ENCODE peak calls at places on chromosome 1, in nine cellular contexts. Q is kidney epithelial cell, A is IMR-90, W is EL, K is fibroblast of the aortic adventitia, I is endodermal cell, F is T47D, H is AG20443, O is dermis microvascular lymphatic vessel endothelial cell. G is an unnamed sample.

GRCh38 chr1:82775402-82776000 is 974.8 kb downstream of the ADGRL2 start:
- DNase-seq in K (peak), O (peak), H (peak), F (peak), Q (no peak), W (peak), A (no peak), I (peak), G (peak)

GRCh38 chr1:103949714-103950113 is 200.0 kb downstream of the AMY1C start:
- DNase-seq in O (no peak), A (no peak), F (no peak), Q (no peak), H (no peak), W (no peak), I (no peak), K (no peak), G (no peak)

GRCh38 chr1:165152109-165152508 is 204.4 kb downstream of the LMX1A start:
- DNase-seq in W (no peak), I (no peak), Q (no peak), O (no peak), A (no peak), K (no peak), H (no peak), F (no peak), G (no peak)

GRCh38 chr1:65147424-65148177 is 402 bp upstream of the AK4 start:
- DNase-seq in F (peak), O (peak), A (no peak), Q (no peak), W (peak), K (no peak), H (peak), I (peak), G (no peak)

GRCh38 chr1:215082532-215083407 is at the start of gene KCNK2:
- DNase-seq in Q (no peak), I (peak), W (peak), H (peak), K (peak), O (no peak), A (peak), F (peak), G (no peak)

GRCh38 chr1:167722152-167722869 is 529 bp downstream of the MPZL1 start:
- DNase-seq in W (peak), K (peak), H (peak), A (peak), O (peak), I (peak), Q (no peak), F (peak), G (peak)

GRCh38 chr1:17075470-17076255 is 21.8 kb upstream of the SDHB start:
- DNase-seq in I (peak), O (peak), W (peak), Q (no peak), K (no peak), H (peak), F (no peak), A (no peak), G (no peak)

GRCh38 chr1:48196168-48196716 is 26.3 kb upstream of the SLC5A9 start:
- DNase-seq in Q (no peak), O (no peak), K (no peak), F (no peak), I (no peak), H (no peak), W (no peak), A (no peak), G (no peak)

GRCh38 chr1:29628190-29628589 is 391.9 kb downstream of the PTPRU start:
- DNase-seq in H (no peak), F (no peak), W (no peak), I (peak), O (no peak), A (no peak), Q (no peak), K (no peak), G (no peak)

GRCh38 chr1:183097438-183098051 is 74.3 kb downstream of the LAMC1 start:
- DNase-seq in I (no peak), H (peak), A (peak), O (no peak), W (peak), Q (no peak), F (no peak), K (peak), G (no peak)

GRCh38 chr1:24929091-24929875 is 793 bp downstream of the RUNX3 start:
- DNase-seq in H (peak), A (no peak), I (peak), K (no peak), W (peak), F (no peak), Q (no peak), O (peak), G (no peak)

GRCh38 chr1:234342749-234343148 is 30.5 kb upstream of the COA6 start:
- DNase-seq in K (no peak), A (no peak), O (no peak), Q (no peak), H (no peak), W (no peak), F (no peak), I (no peak), G (no peak)

GRCh38 chr1:22625262-22625925 is 11.0 kb upstream of the C1QA start:
- DNase-seq in O (peak), Q (no peak), K (peak), A (no peak), W (peak), H (no peak), I (peak), F (no peak), G (no peak)

GRCh38 chr1:97010865-97011264 is 289.3 kb downstream of the PTBP2 start:
- DNase-seq in I (no peak), K (no peak), H (no peak), Q (no peak), A (no peak), W (no peak), O (no peak), F (no peak), G (no peak)

G was measured in A172.